ENCODE peak calls at places on chromosome 22, in six cellular contexts. D is H1, Z is A549, E is WTC11, N is HepG2, Q is K562. G is an unnamed sample.

GRCh38 chr22:39384750-39385480 is 14.7 kb upstream of the TAB1 start:
- DNase-seq in E (peak; percentile 72), N (peak; percentile 35), D (peak; percentile 83), Q (peak; percentile 63), Z (peak; percentile 60), G (peak; percentile 7)

GRCh38 chr22:21443735-21444421 is 23.3 kb upstream of the TMEM191C start:
- DNase-seq in Q (no peak), N (no peak), Z (no peak), D (peak; percentile 49), E (peak; percentile 13), G (no peak)

GRCh38 chr22:41888638-41889200 is 26.2 kb downstream of the SHISA8 start:
- DNase-seq in Q (no peak), Z (no peak), E (no peak), N (no peak), D (no peak), G (no peak)

GRCh38 chr22:23838686-23839468 is at the start of gene DERL3:
- DNase-seq in N (no peak), D (peak; percentile 99), Z (peak; percentile 91), Q (peak; percentile 99), E (peak; percentile 99), G (peak; percentile 98)

GRCh38 chr22:42452916-42453315 is 20.7 kb upstream of the NFAM1 start:
- DNase-seq in Z (no peak), N (no peak), E (no peak), Q (no peak), D (no peak), G (no peak)

GRCh38 chr22:43289551-43289963 is 53.6 kb downstream of the SCUBE1 start:
- DNase-seq in N (no peak), D (no peak), E (no peak), Q (no peak), Z (no peak), G (peak; percentile 20)

GRCh38 chr22:37051629-37052385 is at the start of gene KCTD17:
- DNase-seq in Q (peak; percentile 54), E (peak; percentile 60), N (no peak), Z (peak; percentile 53), D (peak; percentile 80), G (peak; percentile 64)

GRCh38 chr22:31120230-31120629 is 2.5 kb upstream of the INPP5J start:
- DNase-seq in N (no peak), Q (peak; percentile 36), E (no peak), D (no peak), Z (no peak), G (no peak)

GRCh38 chr22:23781533-23781932 is 5.2 kb upstream of the SMARCB1 start:
- DNase-seq in Z (peak; percentile 29), Q (no peak), D (no peak), N (no peak), E (no peak), G (no peak)

GRCh38 chr22:47443836-47444745 is 681.6 kb downstream of the TBC1D22A start:
- DNase-seq in N (no peak), E (no peak), D (no peak), Z (no peak), Q (no peak), G (no peak)

GRCh38 chr22:41217553-41218157 is 12.5 kb downstream of the L3MBTL2 start:
- DNase-seq in N (no peak), D (peak; percentile 64), Z (no peak), Q (peak; percentile 10), E (peak; percentile 52), G (peak; percentile 72)

GRCh38 chr22:24063986-24064385 is 52.9 kb downstream of the CABIN1 start:
- DNase-seq in E (no peak), D (no peak), Q (no peak), Z (no peak), N (no peak), G (no peak)

GRCh38 chr22:30036656-30037055 is 43.6 kb upstream of the HORMAD2 start:
- DNase-seq in D (no peak), Z (peak; percentile 16), E (no peak), N (peak; percentile 23), Q (peak; percentile 13), G (no peak)

GRCh38 chr22:41285441-41285819 is 557 bp downstream of the RANGAP1 start:
- DNase-seq in Z (peak; percentile 61), N (peak; percentile 56), E (peak; percentile 44), Q (peak; percentile 84), D (peak; percentile 49), G (peak; percentile 78)

GRCh38 chr22:25404923-25405853 is 159.3 kb upstream of the GRK3 start:
- DNase-seq in N (peak; percentile 13), D (no peak), Q (peak; percentile 78), E (no peak), Z (peak; percentile 42), G (no peak)

GRCh38 chr22:38262051-38262795 is 10.6 kb downstream of the TMEM184B start:
- DNase-seq in Q (peak; percentile 50), E (peak; percentile 78), N (peak; percentile 54), Z (no peak), D (peak; percentile 84), G (peak; percentile 29)

GRCh38 chr22:35312198-35313059 is 12.7 kb downstream of the TOM1 start:
- DNase-seq in D (no peak), N (peak; percentile 90), Z (no peak), E (no peak), Q (no peak), G (peak; percentile 30)

GRCh38 chr22:36227396-36227795 is 11.9 kb downstream of the APOL2 start:
- DNase-seq in Q (no peak), Z (no peak), D (no peak), N (no peak), E (no peak), G (no peak)

GRCh38 chr22:35752833-35753189 is 35.1 kb downstream of the APOL5 start:
- DNase-seq in Q (no peak), Z (no peak), D (no peak), E (no peak), N (no peak), G (no peak)

GRCh38 chr22:30267382-30268302 is 991 bp upstream of the OSM start:
- DNase-seq in N (no peak), Q (no peak), D (no peak), Z (no peak), E (no peak), G (no peak)

GRCh38 chr22:37176464-37177061 is 11.5 kb downstream of the C1QTNF6 start:
- DNase-seq in N (no peak), E (no peak), Z (no peak), Q (no peak), D (no peak), G (peak; percentile 96)

GRCh38 chr22:37244114-37244921 is at the start of gene RAC2:
- DNase-seq in Z (no peak), E (peak; percentile 57), Q (peak; percentile 91), N (no peak), D (no peak), G (peak; percentile 69)

GRCh38 chr22:37207981-37208380 is 4.3 kb downstream of the SSTR3 start:
- DNase-seq in E (no peak), Q (no peak), D (no peak), Z (no peak), N (no peak), G (no peak)

GRCh38 chr22:42368379-42369249 is 63.6 kb downstream of the NFAM1 start:
- DNase-seq in N (no peak), D (peak; percentile 88), E (peak; percentile 81), Z (no peak), Q (no peak), G (no peak)

GRCh38 chr22:38353701-38354100 is 36.5 kb upstream of the CSNK1E start:
- DNase-seq in E (no peak), Z (no peak), Q (no peak), N (no peak), D (no peak), G (no peak)

GRCh38 chr22:40220316-40221054 is 42.8 kb downstream of the TNRC6B start:
- DNase-seq in N (no peak), D (no peak), Z (no peak), Q (no peak), E (no peak), G (peak; percentile 69)

GRCh38 chr22:38294193-38294592 is 21.4 kb upstream of the TMEM184B start:
- DNase-seq in Z (no peak), N (no peak), D (no peak), Q (no peak), E (no peak), G (no peak)

GRCh38 chr22:35531202-35531601 is 9.4 kb upstream of the RASD2 start:
- DNase-seq in Z (no peak), E (no peak), D (no peak), Q (no peak), N (no peak), G (no peak)

GRCh38 chr22:22552630-22553029 is 6.4 kb downstream of the PRAME start:
- DNase-seq in E (peak; percentile 50), Q (peak; percentile 84), Z (peak; percentile 21), D (no peak), N (peak; percentile 44), G (no peak)
- TF ChIP-seq JUN in E (no peak), Q (no peak), Z (no peak), D (no peak), N (no peak), G (no peak)

GRCh38 chr22:44380716-44381500 is 68.2 kb upstream of the SHISAL1 start:
- DNase-seq in Q (no peak), Z (no peak), N (no peak), E (no peak), D (no peak), G (no peak)

GRCh38 chr22:44381761-44382454 is 69.2 kb upstream of the SHISAL1 start:
- DNase-seq in Q (no peak), N (no peak), Z (no peak), D (no peak), E (no peak), G (no peak)

GRCh38 chr22:44383071-44383575 is 70.4 kb upstream of the SHISAL1 start:
- DNase-seq in D (no peak), Z (no peak), Q (no peak), E (no peak), N (no peak), G (no peak)

GRCh38 chr22:44383652-44384562 is 71.2 kb upstream of the SHISAL1 start:
- DNase-seq in Q (no peak), D (no peak), E (no peak), Z (no peak), N (no peak), G (no peak)

DNA sequence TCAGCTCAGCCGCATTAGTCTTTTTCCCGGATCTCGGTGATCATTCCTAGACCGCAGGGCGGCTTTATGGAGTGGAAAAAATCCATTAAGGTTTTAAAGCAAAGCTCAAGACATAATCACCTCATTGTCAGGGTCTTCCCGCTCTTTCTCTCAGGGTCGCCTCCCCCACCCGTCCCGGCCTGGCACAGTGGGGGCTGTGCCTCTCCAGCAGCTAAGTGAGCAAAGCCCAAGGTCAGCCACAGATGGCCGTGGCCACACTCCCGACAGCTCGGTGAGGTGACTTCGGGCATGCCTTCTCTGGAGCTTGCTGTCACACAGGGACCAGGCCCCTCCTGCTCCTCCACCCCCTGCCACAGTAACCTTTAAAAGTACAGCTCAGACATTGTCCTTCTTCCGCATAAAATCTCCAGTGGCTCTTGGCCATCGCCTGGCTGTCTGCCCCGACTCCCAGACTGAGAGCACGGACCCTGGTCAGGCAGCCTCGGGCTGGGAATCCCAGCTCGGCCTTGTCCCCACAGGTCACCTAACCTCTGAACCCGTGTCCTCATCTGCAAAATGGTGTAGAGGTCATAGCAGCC is 69.8 kb upstream of the SHISAL1 start:
- DNase-seq in E (no peak), N (peak; percentile 3), D (no peak), Q (no peak), Z (no peak), G (no peak)
- TF ChIP-seq MAX in E (no peak), N (no peak), D (no peak), Q (no peak), Z (no peak), G (no peak)

GRCh38 chr22:28547132-28547842 is 132.4 kb downstream of the TTC28 start:
- DNase-seq in Q (no peak), E (no peak), N (no peak), Z (peak; percentile 30), D (no peak), G (no peak)
- TF ChIP-seq JUN in Q (no peak), E (no peak), N (no peak), Z (no peak), D (no peak), G (no peak)

GRCh38 chr22:50342651-50343540 is at the start of gene PPP6R2:
- DNase-seq in D (peak; percentile 96), Z (peak; percentile 68), E (peak; percentile 78), Q (peak; percentile 81), N (peak; percentile 40), G (peak; percentile 44)
- TF ChIP-seq MAX in D (peak; percentile 18), Z (peak; percentile 76), E (no peak), Q (peak; percentile 43), N (peak; percentile 75), G (no peak)